ENCODE peak calls at places on chromosomes 4 and X, in ten cellular contexts. S is AG09309, U is AG04450, X is brain microvascular endothelial cell, M is A549, C is suprapubic skin, E is GM12865, N is body of pancreas, G is WERI-Rb-1, T is colonic mucosa. J is an unnamed sample.

GRCh38 chrX:7062276-7062675 is 85.2 kb upstream of the STS start:
- DNase-seq in S (no peak), U (no peak), X (peak), M (no peak), C (no peak), E (no peak), N (no peak), G (no peak), T (no peak), J (no peak)

GRCh38 chrX:75276666-75277065 is 2.8 kb downstream of the UPRT start:
- DNase-seq in S (no peak), U (no peak), X (no peak), M (no peak), C (no peak), E (no peak), N (no peak), G (no peak), T (no peak), J (no peak)

GRCh38 chrX:152897216-152898144 is at the start of gene ZNF185:
- DNase-seq in S (no peak), U (no peak), X (no peak), M (peak), C (no peak), E (no peak), N (peak), G (no peak), T (peak), J (no peak)

GRCh38 chrX:112651766-112652165 is 28.0 kb downstream of the LHFPL1 start:
- DNase-seq in S (no peak), U (no peak), X (no peak), M (no peak), C (no peak), E (no peak), N (no peak), G (no peak), T (no peak), J (no peak)

GRCh38 chr4:175562537-175562936 is 249.5 kb downstream of the GPM6A start:
- DNase-seq in S (no peak), U (no peak), X (no peak), M (no peak), C (no peak), E (no peak), N (no peak), G (no peak), T (no peak), J (no peak)

GRCh38 chr4:39201963-39202362 is 19.6 kb downstream of the WDR19 start:
- DNase-seq in S (no peak), U (no peak), X (no peak), M (no peak), C (no peak), E (no peak), N (no peak), G (no peak), T (no peak), J (no peak)

GRCh38 chr4:88341227-88342192 is 37.1 kb upstream of the HERC6 start:
- DNase-seq in S (peak), U (peak), X (peak), M (peak), C (no peak), E (peak), N (peak), G (no peak), T (no peak), J (no peak)

GRCh38 chrX:11765449-11765848 is 7.4 kb downstream of the MSL3 start:
- DNase-seq in S (no peak), U (no peak), X (no peak), M (no peak), C (no peak), E (no peak), N (no peak), G (no peak), T (no peak), J (no peak)

GRCh38 chrX:120664081-120664480 is 34.2 kb upstream of the C1GALT1C1 start:
- DNase-seq in S (no peak), U (no peak), X (no peak), M (no peak), C (no peak), E (no peak), N (no peak), G (no peak), T (no peak), J (no peak)

GRCh38 chr4:127623755-127624087 is 9.0 kb upstream of the INTU start:
- DNase-seq in S (no peak), U (no peak), X (peak), M (peak), C (no peak), E (no peak), N (peak), G (no peak), T (no peak), J (no peak)

GRCh38 chrX:102651968-102652744 is 873 bp downstream of the GPRASP1 start:
- DNase-seq in S (no peak), U (no peak), X (peak), M (peak), C (no peak), E (no peak), N (peak), G (peak), T (peak), J (no peak)

GRCh38 chr4:161929966-161930365 is 233.8 kb downstream of the FSTL5 start:
- DNase-seq in S (peak), U (no peak), X (no peak), M (no peak), C (no peak), E (no peak), N (no peak), G (no peak), T (no peak), J (no peak)

GRCh38 chrX:119826399-119826959 is 26.3 kb downstream of the UPF3B start:
- DNase-seq in S (no peak), U (no peak), X (peak), M (no peak), C (no peak), E (peak), N (no peak), G (no peak), T (no peak), J (no peak)

GRCh38 chrX:77949840-77950239 is 19.6 kb downstream of the PGAM4 start:
- DNase-seq in S (no peak), U (no peak), X (no peak), M (no peak), C (no peak), E (no peak), N (peak), G (no peak), T (no peak), J (peak)

GRCh38 chr4:103008875-103009729 is 10.4 kb downstream of the SLC9B1 start:
- DNase-seq in S (peak), U (peak), X (peak), M (peak), C (no peak), E (peak), N (no peak), G (peak), T (peak), J (peak)

GRCh38 chr4:113103556-113103955 is 54.1 kb downstream of the ANK2 start:
- DNase-seq in S (no peak), U (no peak), X (no peak), M (no peak), C (no peak), E (no peak), N (no peak), G (no peak), T (no peak), J (no peak)

GRCh38 chr4:2787230-2788100 is 5.4 kb upstream of the SH3BP2 start:
- DNase-seq in S (no peak), U (no peak), X (no peak), M (no peak), C (peak), E (peak), N (no peak), G (no peak), T (peak), J (no peak)

GRCh38 chrX:38985375-38985774 is 184.1 kb downstream of the MID1IP1 start:
- DNase-seq in S (no peak), U (no peak), X (no peak), M (peak), C (no peak), E (peak), N (no peak), G (no peak), T (no peak), J (no peak)

GRCh38 chr4:94564252-94564651 is 112.5 kb downstream of the PDLIM5 start:
- DNase-seq in S (no peak), U (no peak), X (no peak), M (no peak), C (no peak), E (no peak), N (no peak), G (no peak), T (no peak), J (no peak)

GRCh38 chr4:143549924-143550323 is 36.4 kb downstream of the SMARCA5 start:
- DNase-seq in S (no peak), U (no peak), X (no peak), M (no peak), C (no peak), E (no peak), N (no peak), G (no peak), T (no peak), J (no peak)

GRCh38 chr4:53923921-53924320 is 140.5 kb downstream of the CHIC2 start:
- DNase-seq in S (no peak), U (no peak), X (no peak), M (no peak), C (no peak), E (no peak), N (no peak), G (no peak), T (no peak), J (no peak)

GRCh38 chrX:68433981-68434299 is 645 bp upstream of the OPHN1 start:
- DNase-seq in S (no peak), U (no peak), X (no peak), M (no peak), C (no peak), E (no peak), N (no peak), G (no peak), T (no peak), J (no peak)

GRCh38 chr4:46850026-46850425 is 59.0 kb downstream of the COX7B2 start:
- DNase-seq in S (no peak), U (no peak), X (no peak), M (no peak), C (no peak), E (no peak), N (no peak), G (no peak), T (no peak), J (no peak)

GRCh38 chrX:356385-357034 is 30.2 kb downstream of the PPP2R3B start:
- DNase-seq in S (peak), U (peak), X (no peak), M (no peak), C (no peak), E (no peak), N (no peak), G (no peak), T (no peak), J (no peak)

GRCh38 chr4:4284827-4285618 is 4.9 kb downstream of the LYAR start:
- DNase-seq in S (no peak), U (no peak), X (no peak), M (no peak), C (no peak), E (no peak), N (no peak), G (no peak), T (peak), J (no peak)

DNA sequence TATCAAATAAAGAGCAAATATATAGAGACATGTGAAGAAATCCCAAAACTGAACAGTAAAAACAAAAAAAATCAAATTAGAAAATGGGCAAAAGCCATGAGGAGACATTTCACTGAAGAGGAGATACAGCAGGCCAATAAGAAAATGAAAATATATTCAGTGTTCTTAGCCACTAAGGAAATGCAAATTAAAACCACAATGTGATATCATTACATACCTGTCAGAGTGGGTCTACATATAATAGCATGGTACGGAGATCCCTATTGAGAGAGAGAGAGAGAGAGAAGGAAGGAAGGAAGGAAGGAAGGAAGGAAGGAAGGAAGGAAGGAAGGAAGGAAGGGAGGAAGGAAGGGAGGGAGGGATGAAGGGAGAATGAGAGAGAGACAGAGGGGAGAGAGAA is 707.0 kb upstream of the ACTRT1 start:
- DNase-seq in S (no peak), U (no peak), X (no peak), M (no peak), C (no peak), E (no peak), N (no peak), G (no peak), T (no peak), J (no peak)
- H3K4me3 ChIP-seq in S (no peak), U (no peak), X (no peak), M (no peak), C (no peak), E (no peak), N (no peak), G (no peak), T (no peak), J (no peak)

DNA sequence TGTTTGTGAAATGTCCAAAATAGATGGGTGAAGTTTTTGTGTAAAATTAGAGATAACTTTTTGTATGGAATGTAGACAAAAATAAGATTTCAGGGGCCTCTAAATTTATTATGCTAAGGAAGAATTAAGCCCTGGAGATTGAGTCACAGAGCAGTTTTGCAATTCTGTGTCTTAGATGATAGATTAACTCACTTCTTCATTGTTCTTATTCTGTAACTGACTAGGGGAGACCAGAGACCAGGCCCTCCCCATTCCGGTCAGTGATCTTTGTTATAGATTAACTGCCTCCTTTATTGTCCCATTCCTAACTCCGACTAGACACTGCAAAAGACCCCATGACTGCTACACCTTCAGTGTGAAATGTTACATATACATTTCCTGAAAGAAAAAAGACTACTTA is 238.4 kb upstream of the TAPT1 start:
- DNase-seq in S (no peak), U (no peak), X (no peak), M (no peak), C (no peak), E (no peak), N (no peak), G (no peak), T (no peak), J (no peak)
- TF ChIP-seq CTCF in S (no peak), U (no peak), X (no peak), M (no peak), C (no peak), E (no peak), N (no peak), G (no peak), T (no peak), J (no peak)

GRCh38 chr4:187663076-187663475 is 332.5 kb upstream of the ZFP42 start:
- DNase-seq in S (no peak), U (no peak), X (peak), M (no peak), C (no peak), E (no peak), N (no peak), G (no peak), T (no peak), J (no peak)
- H3K4me3 ChIP-seq in S (no peak), U (no peak), X (no peak), M (no peak), C (no peak), E (no peak), N (no peak), G (no peak), T (no peak), J (no peak)

DNA sequence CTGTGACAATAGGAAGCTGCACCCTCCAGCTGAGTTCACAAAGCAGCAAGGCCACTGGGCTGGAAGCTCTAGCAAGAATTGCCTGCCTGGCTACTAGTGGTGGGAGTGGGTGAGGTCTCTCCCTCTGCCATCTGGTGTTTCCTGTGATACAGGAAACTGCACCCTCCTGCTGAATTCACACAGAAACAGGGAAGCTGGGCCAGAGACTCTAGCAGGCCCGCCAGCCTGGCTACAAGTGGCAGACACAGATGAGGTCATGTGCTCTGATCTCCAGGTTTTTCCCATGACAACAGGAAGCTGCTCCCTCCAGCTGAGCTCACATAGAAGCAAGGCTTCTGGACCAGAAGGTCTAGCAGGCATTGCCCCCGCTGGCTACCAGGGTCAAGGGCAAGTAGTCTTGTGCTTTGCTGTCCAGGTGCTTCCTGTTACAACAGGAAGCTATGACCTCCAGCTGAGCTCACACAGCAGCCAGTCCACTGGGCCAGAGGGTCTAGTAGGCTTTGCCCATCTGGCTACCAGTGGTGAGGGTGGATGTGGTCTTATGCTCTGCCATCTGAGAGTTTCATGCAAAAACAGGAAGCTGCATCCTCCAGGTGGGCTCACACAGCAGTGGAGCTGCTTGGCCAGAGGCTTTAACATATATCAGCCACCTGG is 41.5 kb upstream of the ZXDA start:
- DNase-seq in S (no peak), U (no peak), X (no peak), M (no peak), C (peak), E (peak), N (no peak), G (no peak), T (no peak), J (no peak)
- TF ChIP-seq CTCF in S (no peak), U (no peak), X (no peak), M (no peak), C (no peak), E (no peak), N (no peak), G (no peak), T (no peak), J (no peak)

GRCh38 chr4:52715255-52715897 is 35.8 kb downstream of the ERVMER34-1 start:
- DNase-seq in S (no peak), U (no peak), X (no peak), M (no peak), C (no peak), E (no peak), N (no peak), G (no peak), T (no peak), J (no peak)

GRCh38 chr4:52712991-52713275 is 38.3 kb downstream of the ERVMER34-1 start:
- DNase-seq in S (no peak), U (no peak), X (no peak), M (no peak), C (no peak), E (no peak), N (no peak), G (no peak), T (no peak), J (no peak)

GRCh38 chr4:52715914-52716313 is 35.3 kb downstream of the ERVMER34-1 start:
- DNase-seq in S (no peak), U (no peak), X (no peak), M (no peak), C (no peak), E (no peak), N (no peak), G (no peak), T (no peak), J (no peak)

GRCh38 chr4:52713456-52713937 is 37.7 kb downstream of the ERVMER34-1 start:
- DNase-seq in S (no peak), U (no peak), X (no peak), M (no peak), C (no peak), E (peak), N (peak), G (no peak), T (no peak), J (no peak)

DNA sequence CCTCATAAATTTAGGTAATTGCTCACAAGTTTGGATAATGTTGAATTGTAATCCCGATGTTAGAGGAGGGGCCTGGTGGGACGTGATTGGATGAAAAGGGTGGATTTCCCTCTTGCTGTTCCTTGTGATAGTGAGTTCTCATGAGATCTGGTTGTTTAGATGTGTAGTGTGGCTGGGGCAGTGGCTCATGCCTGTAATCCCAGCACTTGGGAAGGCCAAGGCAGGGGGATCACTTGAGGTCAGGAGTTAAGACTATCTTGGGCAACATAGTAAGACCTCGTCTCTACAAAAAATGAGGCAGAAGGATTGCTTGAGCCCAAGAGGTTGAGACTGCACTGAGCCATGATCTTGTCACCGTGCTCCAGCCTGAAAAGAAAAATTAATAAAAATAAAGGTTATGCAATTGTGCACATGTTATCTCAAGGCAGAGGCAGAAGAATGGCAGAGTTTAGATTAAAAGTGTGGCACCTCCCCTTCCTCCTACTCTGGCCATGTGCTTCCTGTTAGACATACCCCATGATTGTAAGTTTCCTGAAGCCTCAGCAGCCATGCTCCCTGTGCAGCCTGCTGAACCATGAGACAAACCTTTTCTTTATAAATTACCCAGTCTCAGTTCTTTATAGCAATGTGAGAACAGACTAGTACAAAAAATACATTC is 36.5 kb downstream of the ERVMER34-1 start:
- DNase-seq in S (no peak), U (no peak), X (no peak), M (no peak), C (no peak), E (peak), N (no peak), G (no peak), T (no peak), J (no peak)
- H3K4me3 ChIP-seq in S (no peak), U (peak), X (peak), M (no peak), C (no peak), E (peak), N (no peak), G (no peak), T (no peak), J (no peak)

GRCh38 chr4:47945930-47946726 is 31.7 kb upstream of the NFXL1 start:
- DNase-seq in S (no peak), U (no peak), X (no peak), M (no peak), C (no peak), E (no peak), N (no peak), G (no peak), T (no peak), J (no peak)
- TF ChIP-seq CTCF in S (no peak), U (peak), X (peak), M (no peak), C (no peak), E (peak), N (no peak), G (no peak), T (no peak), J (no peak)

GRCh38 chr4:13545394-13545808 is 1.1 kb upstream of the NKX3-2 start:
- DNase-seq in S (no peak), U (no peak), X (no peak), M (no peak), C (no peak), E (no peak), N (no peak), G (no peak), T (no peak), J (no peak)
- H3K4me3 ChIP-seq in S (no peak), U (peak), X (peak), M (peak), C (no peak), E (peak), N (no peak), G (peak), T (peak), J (peak)

DNA sequence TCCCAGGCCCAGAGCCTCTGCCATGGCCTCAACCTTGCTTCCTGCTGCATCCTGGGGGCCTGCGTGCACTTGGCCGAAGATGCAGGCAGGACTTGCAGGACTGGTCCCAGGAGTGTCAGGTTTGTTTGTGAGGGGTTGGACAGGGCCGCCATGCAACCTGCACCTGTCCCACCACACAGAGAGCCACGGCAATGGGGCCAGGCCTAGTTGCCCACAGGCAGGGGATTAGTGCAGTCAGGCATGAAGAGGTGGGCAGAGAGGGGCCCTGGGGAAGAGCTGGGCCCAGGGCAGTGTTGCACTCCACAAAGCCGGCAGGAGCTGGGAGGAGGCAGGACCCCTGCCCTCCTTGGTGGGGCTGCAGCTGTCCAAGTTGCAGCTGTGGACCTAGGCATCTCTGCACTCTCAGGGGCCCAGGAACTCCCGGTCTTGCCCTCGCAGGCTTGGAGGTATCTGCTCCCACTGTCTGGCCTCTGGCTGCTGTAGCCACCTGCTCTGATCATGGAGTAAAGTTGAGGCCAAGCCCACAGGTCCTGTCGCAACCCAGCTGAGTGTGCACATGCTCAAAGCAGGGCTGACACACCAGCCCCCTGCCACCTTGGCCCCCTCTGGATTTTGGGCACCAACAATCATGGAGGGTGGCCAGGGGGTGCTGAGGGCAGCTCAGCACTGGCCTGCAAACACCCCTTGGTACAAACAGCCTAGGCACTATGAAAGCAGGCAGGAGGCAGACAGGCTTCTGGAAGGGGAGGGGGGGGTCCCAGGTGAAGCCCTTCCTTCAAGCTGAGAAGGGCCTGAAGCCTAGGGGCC is 190.4 kb upstream of the PCDH10 start:
- DNase-seq in S (no peak), U (no peak), X (no peak), M (no peak), C (no peak), E (no peak), N (no peak), G (no peak), T (no peak), J (no peak)
- TF ChIP-seq CTCF in S (no peak), U (no peak), X (no peak), M (no peak), C (no peak), E (no peak), N (no peak), G (no peak), T (no peak), J (no peak)

J was measured in LNCaP clone FGC.